ENCODE peak calls at places on chromosomes 7 and 10, in seven cellular contexts. Y is mammary epithelial cell; J is activated CD8-positive, alpha-beta memory T cell treated with anti-CD3 and anti-CD28 coated beads for 1 hour; W is NCI-H2081; B is brain microvascular endothelial cell; U is amniotic stem cell; K is progenitor cell of endocrine pancreas. M is an unnamed sample.

GRCh38 chr7:150465414-150465813 is 15.0 kb downstream of the GIMAP8 start:
- DNase-seq in Y (peak; percentile 63), J (no peak), W (no peak), B (no peak), U (no peak), K (no peak), M (peak; percentile 49)

GRCh38 chr10:17673517-17674051 is 29.6 kb downstream of the STAM start:
- DNase-seq in Y (peak; percentile 86), J (no peak), W (no peak), B (peak; percentile 93), U (peak; percentile 75), K (no peak), M (peak; percentile 37)

GRCh38 chr10:35005868-35006267 is 84.3 kb downstream of the CUL2 start:
- DNase-seq in Y (peak; percentile 100), J (no peak), W (no peak), B (peak; percentile 88), U (no peak), K (no peak), M (peak; percentile 98)

GRCh38 chr10:46226232-46226631 is 60.6 kb upstream of the ANTXRL start:
- DNase-seq in Y (no peak), J (no peak), W (no peak), B (no peak), U (no peak), K (peak; percentile 2), M (no peak)

GRCh38 chr10:117626228-117626627 is 83.7 kb downstream of the EMX2 start:
- DNase-seq in Y (no peak), J (no peak), W (no peak), B (no peak), U (no peak), K (no peak), M (no peak)

GRCh38 chr10:29987471-29987870 is 71.9 kb downstream of the JCAD start:
- DNase-seq in Y (no peak), J (no peak), W (no peak), B (no peak), U (no peak), K (no peak), M (no peak)

GRCh38 chr7:34371922-34372321 is 286.1 kb upstream of the NPSR1 start:
- DNase-seq in Y (no peak), J (no peak), W (no peak), B (no peak), U (no peak), K (no peak), M (no peak)

GRCh38 chr7:28708458-28708951 is 249.6 kb downstream of the TRIL start:
- DNase-seq in Y (no peak), J (no peak), W (no peak), B (no peak), U (no peak), K (no peak), M (no peak)

GRCh38 chr10:689433-690226 is at the start of gene DIP2C:
- DNase-seq in Y (peak; percentile 47), J (no peak), W (peak; percentile 40), B (peak; percentile 43), U (peak; percentile 77), K (peak; percentile 71), M (no peak)

GRCh38 chr7:40474790-40475680 is 340.2 kb downstream of the SUGCT start:
- DNase-seq in Y (no peak), J (no peak), W (no peak), B (no peak), U (no peak), K (no peak), M (no peak)

GRCh38 chr7:121160150-121161008 is 168.4 kb upstream of the WNT16 start:
- DNase-seq in Y (no peak), J (no peak), W (no peak), B (no peak), U (no peak), K (no peak), M (no peak)

GRCh38 chr7:155652156-155653124 is 8.0 kb downstream of the RBM33 start:
- DNase-seq in Y (peak; percentile 68), J (no peak), W (no peak), B (no peak), U (no peak), K (no peak), M (peak; percentile 34)

GRCh38 chr10:15200626-15201025 is 32.1 kb upstream of the NMT2 start:
- DNase-seq in Y (peak; percentile 78), J (no peak), W (no peak), B (peak; percentile 79), U (peak; percentile 70), K (no peak), M (no peak)

M was measured in epithelial cell of prostate.